ENCODE peak calls at places on chromosomes 5 and 9, in six cellular contexts. O is fibroblast of lung, M is HCT116, G is GM23248, X is hepatocyte, W is astrocyte. E is an unnamed sample.
A peak's percentile ranks its signal among the peaks of the same experiment; 100 is the strongest.

GRCh38 chr5:68593211-68593701 is 377.7 kb downstream of the PIK3R1 start:
- DNase-seq in O (no peak), M (no peak), G (no peak), X (no peak), W (no peak), E (no peak)

GRCh38 chr5:55140908-55141665 is 18.9 kb upstream of the GPX8 start:
- DNase-seq in O (no peak), M (no peak), G (no peak), X (no peak), W (no peak), E (no peak)

GRCh38 chr5:3312299-3312698 is 283.3 kb upstream of the IRX1 start:
- DNase-seq in O (no peak), M (no peak), G (no peak), X (no peak), W (no peak), E (no peak)

GRCh38 chr9:90365646-90366045 is 277.0 kb downstream of the DIRAS2 start:
- DNase-seq in O (peak; percentile 43), M (no peak), G (no peak), X (no peak), W (no peak), E (no peak)

GRCh38 chr9:110555971-110556370 is 23.6 kb downstream of the SVEP1 start:
- DNase-seq in O (peak; percentile 94), M (no peak), G (peak; percentile 89), X (peak; percentile 40), W (peak; percentile 88), E (no peak)

GRCh38 chr5:94632024-94632423 is 13.6 kb downstream of the SLF1 start:
- DNase-seq in O (no peak), M (no peak), G (no peak), X (no peak), W (peak; percentile 7), E (no peak)

GRCh38 chr9:27523141-27523540 is 949 bp upstream of the IFNK start:
- DNase-seq in O (no peak), M (no peak), G (no peak), X (no peak), W (no peak), E (no peak)

GRCh38 chr5:170132642-170133448 is 27.1 kb downstream of the FOXI1 start:
- DNase-seq in O (peak; percentile 33), M (no peak), G (peak; percentile 83), X (no peak), W (peak; percentile 60), E (no peak)

GRCh38 chr9:36575411-36575882 is 2.8 kb downstream of the MELK start:
- DNase-seq in O (peak; percentile 64), M (no peak), G (peak; percentile 75), X (no peak), W (no peak), E (no peak)

GRCh38 chr5:96340357-96340756 is 92.7 kb downstream of the PCSK1 start:
- DNase-seq in O (no peak), M (no peak), G (peak; percentile 80), X (no peak), W (peak; percentile 41), E (no peak)

GRCh38 chr9:109923371-109923770 is 143.4 kb downstream of the PALM2AKAP2 start:
- DNase-seq in O (peak; percentile 35), M (no peak), G (no peak), X (no peak), W (no peak), E (no peak)

GRCh38 chr5:82325155-82325554 is 47.0 kb upstream of the RPS23 start:
- DNase-seq in O (no peak), M (no peak), G (no peak), X (no peak), W (no peak), E (no peak)

GRCh38 chr9:82789155-82789824 is 273.7 kb downstream of the RASEF start:
- DNase-seq in O (no peak), M (no peak), G (no peak), X (no peak), W (no peak), E (no peak)

GRCh38 chr9:130429831-130430230 is 14.9 kb upstream of the ASS1 start:
- DNase-seq in O (no peak), M (no peak), G (no peak), X (no peak), W (no peak), E (no peak)

GRCh38 chr9:124202447-124202971 is 55.2 kb upstream of the NEK6 start:
- DNase-seq in O (no peak), M (no peak), G (no peak), X (no peak), W (no peak), E (no peak)

GRCh38 chr5:178435321-178436238 is 154.6 kb downstream of the COL23A1 start:
- DNase-seq in O (no peak), M (no peak), G (no peak), X (no peak), W (no peak), E (no peak)

GRCh38 chr5:178432421-178433272 is 157.5 kb downstream of the COL23A1 start:
- DNase-seq in O (no peak), M (no peak), G (no peak), X (no peak), W (no peak), E (no peak)

GRCh38 chr5:178433273-178433775 is 156.9 kb downstream of the COL23A1 start:
- DNase-seq in O (no peak), M (no peak), G (no peak), X (no peak), W (no peak), E (no peak)

GRCh38 chr5:178434851-178435250 is 155.3 kb downstream of the COL23A1 start:
- DNase-seq in O (no peak), M (no peak), G (no peak), X (no peak), W (no peak), E (no peak)

GRCh38 chr5:178434016-178434761 is 156.0 kb downstream of the COL23A1 start:
- DNase-seq in O (no peak), M (no peak), G (no peak), X (no peak), W (no peak), E (no peak)
- H3K27ac ChIP-seq in O (no peak overlapping the region), M (no peak overlapping the region), G (no peak overlapping the region), X (no peak overlapping the region), W (no peak overlapping the region), E (no peak overlapping the region)

GRCh38 chr9:3059781-3060468 is 216.0 kb upstream of the PUM3 start:
- DNase-seq in O (no peak), M (no peak), G (no peak), X (no peak), W (no peak), E (peak; percentile 2)
- H3K4me2 ChIP-seq in O (no peak overlapping the region), M (no peak overlapping the region), G (no peak overlapping the region), X (no peak overlapping the region), W (no peak overlapping the region), E (peak overlapping the region; percentile 49)

GRCh38 chr9:96813607-96814006 is 35.7 kb upstream of the ZNF510 start:
- DNase-seq in O (no peak), M (no peak), G (no peak), X (no peak), W (no peak), E (no peak)
- H3K9me3 ChIP-seq in O (peaks cover 2% of the 10 kb centered on the region), M (peaks cover 19% of the 10 kb centered on the region), G (peaks cover 25% of the 10 kb centered on the region), X (peaks cover 46% of the 10 kb centered on the region), W (peaks cover 38% of the 10 kb centered on the region), E (peaks cover 20% of the 10 kb centered on the region)

GRCh38 chr9:2241461-2241874 is 226.3 kb downstream of the SMARCA2 start:
- DNase-seq in O (peak; percentile 93), M (no peak), G (peak; percentile 61), X (peak; percentile 72), W (peak; percentile 97), E (peak; percentile 63)
- H3K27ac ChIP-seq in O (no peak overlapping the region), M (no peak overlapping the region), G (no peak overlapping the region), X (peak overlapping the region; percentile 89), W (no peak overlapping the region), E (no peak overlapping the region)

GRCh38 chr5:34735436-34736426 is 79.6 kb downstream of the RAI14 start:
- DNase-seq in O (peak; percentile 97), M (no peak), G (peak; percentile 82), X (no peak), W (peak; percentile 86), E (no peak)
- H3K4me2 ChIP-seq in O (no peak overlapping the region), M (peak overlapping the region; percentile 62), G (peak overlapping the region; percentile 71), X (peak overlapping the region; percentile 13), W (no peak overlapping the region), E (no peak overlapping the region)

DNA sequence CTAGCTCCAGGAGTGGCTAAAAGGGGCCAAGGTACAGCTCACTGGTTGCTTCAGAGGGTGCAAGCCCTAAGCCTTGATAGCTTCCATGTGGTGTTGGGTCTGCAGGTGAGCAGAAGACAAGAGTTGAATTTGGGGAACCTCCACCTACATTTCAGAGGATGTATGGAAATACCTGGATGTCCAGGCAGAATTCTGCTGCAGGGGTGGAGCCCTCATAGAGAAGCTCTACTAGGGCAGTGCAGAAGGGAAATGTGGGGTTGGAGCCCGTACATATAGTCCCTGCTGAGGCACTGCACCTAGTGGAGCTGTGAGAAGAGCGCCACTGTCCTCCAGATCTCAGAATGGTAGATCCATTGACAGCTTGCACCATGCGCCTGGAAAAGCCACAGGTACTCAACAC is 49.6 kb downstream of the PTBP3 start:
- DNase-seq in O (no peak), M (no peak), G (no peak), X (no peak), W (no peak), E (no peak)
- H3K9me3 ChIP-seq in O (no peaks in the 10 kb centered on the region), M (peaks cover 6% of the 10 kb centered on the region), G (peaks cover 4% of the 10 kb centered on the region), X (peaks cover 4% of the 10 kb centered on the region), W (peaks cover 6% of the 10 kb centered on the region), E (peaks cover 3% of the 10 kb centered on the region)

GRCh38 chr5:158922263-158922592 is 177.5 kb downstream of the EBF1 start:
- DNase-seq in O (no peak), M (no peak), G (no peak), X (no peak), W (no peak), E (no peak)
- H3K27ac ChIP-seq in O (no peak overlapping the region), M (no peak overlapping the region), G (no peak overlapping the region), X (no peak overlapping the region), W (no peak overlapping the region), E (no peak overlapping the region)

GRCh38 chr9:38488156-38488698 is 64.0 kb upstream of the IGFBPL1 start:
- DNase-seq in O (no peak), M (no peak), G (no peak), X (no peak), W (no peak), E (no peak)

GRCh38 chr9:38486837-38487236 is 62.6 kb upstream of the IGFBPL1 start:
- DNase-seq in O (no peak), M (no peak), G (no peak), X (no peak), W (no peak), E (no peak)

GRCh38 chr9:38486056-38486455 is 61.8 kb upstream of the IGFBPL1 start:
- DNase-seq in O (no peak), M (no peak), G (no peak), X (no peak), W (no peak), E (no peak)

GRCh38 chr9:38484076-38484637 is 59.9 kb upstream of the IGFBPL1 start:
- DNase-seq in O (no peak), M (no peak), G (no peak), X (no peak), W (no peak), E (no peak)

DNA sequence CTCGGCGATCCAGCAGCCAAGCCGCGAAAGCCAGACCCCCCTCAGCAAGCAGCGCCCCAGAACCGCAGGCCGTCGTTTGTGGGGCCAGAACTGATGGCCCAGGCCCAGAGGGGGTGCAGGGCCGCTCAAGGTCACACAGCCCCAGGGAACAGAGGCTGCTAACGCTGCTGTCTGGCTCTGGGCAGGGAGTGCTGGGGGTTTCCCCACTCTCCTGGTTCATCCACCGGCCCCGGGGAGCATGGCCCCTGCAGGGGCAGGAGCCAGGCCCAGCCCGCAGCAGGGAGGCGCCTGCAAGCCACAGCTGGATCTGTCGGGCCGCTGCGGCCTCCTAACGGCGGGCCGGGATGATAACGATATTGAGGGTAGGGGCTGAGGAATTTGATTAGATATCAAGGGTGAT is 64.8 kb upstream of the IGFBPL1 start:
- DNase-seq in O (no peak), M (no peak), G (no peak), X (no peak), W (no peak), E (no peak)
- H3K4me2 ChIP-seq in O (no peak overlapping the region), M (no peak overlapping the region), G (no peak overlapping the region), X (no peak overlapping the region), W (no peak overlapping the region), E (no peak overlapping the region)

E was measured in keratinocyte.